ENCODE peak calls at places on chromosome 1, in seven cellular contexts. One of them, this sample, is unnamed.

GRCh38 chr1:174114788-174115448 is 44.4 kb upstream of the RABGAP1L start:
- DNase-seq in AG09309: no peak
- DNase-seq in GM06990: no peak
- DNase-seq in lower lobe of right lung: no peak
- DNase-seq in GM12865: peak
- DNase-seq in fibroblast of mammary gland: peak
- DNase-seq in IMR-90: peak
- DNase-seq in this sample: peak

GRCh38 chr1:31797216-31797615 is 18.6 kb downstream of the SPOCD1 start:
- DNase-seq in AG09309: no peak
- DNase-seq in GM06990: no peak
- DNase-seq in lower lobe of right lung: peak
- DNase-seq in GM12865: no peak
- DNase-seq in fibroblast of mammary gland: no peak
- DNase-seq in IMR-90: no peak
- DNase-seq in this sample: no peak

GRCh38 chr1:108708726-108709660 is 3.7 kb upstream of the FNDC7 start:
- DNase-seq in AG09309: no peak
- DNase-seq in GM06990: no peak
- DNase-seq in lower lobe of right lung: peak
- DNase-seq in GM12865: peak
- DNase-seq in fibroblast of mammary gland: peak
- DNase-seq in IMR-90: no peak
- DNase-seq in this sample: peak

GRCh38 chr1:151715726-151716404 is 738 bp downstream of the CELF3 start:
- DNase-seq in AG09309: no peak
- DNase-seq in GM06990: no peak
- DNase-seq in lower lobe of right lung: no peak
- DNase-seq in GM12865: peak
- DNase-seq in fibroblast of mammary gland: no peak
- DNase-seq in IMR-90: no peak
- DNase-seq in this sample: no peak

GRCh38 chr1:110118636-110119396 is 6.6 kb downstream of the UBL4B start:
- DNase-seq in AG09309: no peak
- DNase-seq in GM06990: no peak
- DNase-seq in lower lobe of right lung: no peak
- DNase-seq in GM12865: no peak
- DNase-seq in fibroblast of mammary gland: peak
- DNase-seq in IMR-90: peak
- DNase-seq in this sample: peak

GRCh38 chr1:28129150-28129549 is 40.7 kb upstream of the EYA3 start:
- DNase-seq in AG09309: no peak
- DNase-seq in GM06990: no peak
- DNase-seq in lower lobe of right lung: no peak
- DNase-seq in GM12865: no peak
- DNase-seq in fibroblast of mammary gland: peak
- DNase-seq in IMR-90: peak
- DNase-seq in this sample: peak

GRCh38 chr1:191707288-191707687 is 451.0 kb upstream of the RGS18 start:
- DNase-seq in AG09309: no peak
- DNase-seq in GM06990: no peak
- DNase-seq in lower lobe of right lung: no peak
- DNase-seq in GM12865: no peak
- DNase-seq in fibroblast of mammary gland: peak
- DNase-seq in IMR-90: peak
- DNase-seq in this sample: peak

GRCh38 chr1:65773391-65773790 is 19.3 kb upstream of the PDE4B start:
- DNase-seq in AG09309: no peak
- DNase-seq in GM06990: no peak
- DNase-seq in lower lobe of right lung: no peak
- DNase-seq in GM12865: no peak
- DNase-seq in fibroblast of mammary gland: no peak
- DNase-seq in IMR-90: peak
- DNase-seq in this sample: no peak

GRCh38 chr1:155322571-155322952 is 1.9 kb downstream of the RUSC1 start:
- DNase-seq in AG09309: no peak
- DNase-seq in GM06990: no peak
- DNase-seq in lower lobe of right lung: peak
- DNase-seq in GM12865: no peak
- DNase-seq in fibroblast of mammary gland: peak
- DNase-seq in IMR-90: peak
- DNase-seq in this sample: peak

GRCh38 chr1:55277377-55278130 is 62.4 kb upstream of the USP24 start:
- DNase-seq in AG09309: no peak
- DNase-seq in GM06990: peak
- DNase-seq in lower lobe of right lung: peak
- DNase-seq in GM12865: peak
- DNase-seq in fibroblast of mammary gland: peak
- DNase-seq in IMR-90: peak
- DNase-seq in this sample: peak

GRCh38 chr1:92910081-92910480 is 51.2 kb downstream of the DIPK1A start:
- DNase-seq in AG09309: no peak
- DNase-seq in GM06990: no peak
- DNase-seq in lower lobe of right lung: no peak
- DNase-seq in GM12865: no peak
- DNase-seq in fibroblast of mammary gland: peak
- DNase-seq in IMR-90: no peak
- DNase-seq in this sample: peak

GRCh38 chr1:91224878-91225277 is 179.8 kb downstream of the HFM1 start:
- DNase-seq in AG09309: no peak
- DNase-seq in GM06990: no peak
- DNase-seq in lower lobe of right lung: no peak
- DNase-seq in GM12865: no peak
- DNase-seq in fibroblast of mammary gland: no peak
- DNase-seq in IMR-90: no peak
- DNase-seq in this sample: no peak

GRCh38 chr1:198934901-198935301 is 296.1 kb downstream of the PTPRC start:
- DNase-seq in AG09309: no peak
- DNase-seq in GM06990: peak
- DNase-seq in lower lobe of right lung: no peak
- DNase-seq in GM12865: peak
- DNase-seq in fibroblast of mammary gland: peak
- DNase-seq in IMR-90: peak
- DNase-seq in this sample: no peak

GRCh38 chr1:86776108-86776507 is 71.7 kb downstream of the SH3GLB1 start:
- DNase-seq in AG09309: no peak
- DNase-seq in GM06990: no peak
- DNase-seq in lower lobe of right lung: no peak
- DNase-seq in GM12865: no peak
- DNase-seq in fibroblast of mammary gland: peak
- DNase-seq in IMR-90: no peak
- DNase-seq in this sample: peak

GRCh38 chr1:229058111-229058551 is 212.8 kb upstream of the RAB4A start:
- DNase-seq in AG09309: no peak
- DNase-seq in GM06990: no peak
- DNase-seq in lower lobe of right lung: peak
- DNase-seq in GM12865: no peak
- DNase-seq in fibroblast of mammary gland: no peak
- DNase-seq in IMR-90: no peak
- DNase-seq in this sample: no peak

GRCh38 chr1:212167098-212167497 is 118.1 kb upstream of the PPP2R5A start:
- DNase-seq in AG09309: peak
- DNase-seq in GM06990: no peak
- DNase-seq in lower lobe of right lung: no peak
- DNase-seq in GM12865: no peak
- DNase-seq in fibroblast of mammary gland: peak
- DNase-seq in IMR-90: peak
- DNase-seq in this sample: peak

GRCh38 chr1:224615861-224616760 is at the start of gene CNIH3:
- DNase-seq in AG09309: no peak
- DNase-seq in GM06990: no peak
- DNase-seq in lower lobe of right lung: no peak
- DNase-seq in GM12865: no peak
- DNase-seq in fibroblast of mammary gland: peak
- DNase-seq in IMR-90: peak
- DNase-seq in this sample: peak

GRCh38 chr1:47690341-47691244 is 252.7 kb downstream of the FOXD2 start:
- DNase-seq in AG09309: no peak
- DNase-seq in GM06990: no peak
- DNase-seq in lower lobe of right lung: no peak
- DNase-seq in GM12865: no peak
- DNase-seq in fibroblast of mammary gland: peak
- DNase-seq in IMR-90: no peak
- DNase-seq in this sample: no peak

GRCh38 chr1:34681481-34682451 is 73.1 kb upstream of the GJB5 start:
- DNase-seq in AG09309: peak
- DNase-seq in GM06990: no peak
- DNase-seq in lower lobe of right lung: no peak
- DNase-seq in GM12865: peak
- DNase-seq in fibroblast of mammary gland: peak
- DNase-seq in IMR-90: peak
- DNase-seq in this sample: peak

GRCh38 chr1:32741067-32741416 is 38.5 kb upstream of the SYNC start:
- DNase-seq in AG09309: no peak
- DNase-seq in GM06990: no peak
- DNase-seq in lower lobe of right lung: no peak
- DNase-seq in GM12865: no peak
- DNase-seq in fibroblast of mammary gland: no peak
- DNase-seq in IMR-90: no peak
- DNase-seq in this sample: no peak

DNA sequence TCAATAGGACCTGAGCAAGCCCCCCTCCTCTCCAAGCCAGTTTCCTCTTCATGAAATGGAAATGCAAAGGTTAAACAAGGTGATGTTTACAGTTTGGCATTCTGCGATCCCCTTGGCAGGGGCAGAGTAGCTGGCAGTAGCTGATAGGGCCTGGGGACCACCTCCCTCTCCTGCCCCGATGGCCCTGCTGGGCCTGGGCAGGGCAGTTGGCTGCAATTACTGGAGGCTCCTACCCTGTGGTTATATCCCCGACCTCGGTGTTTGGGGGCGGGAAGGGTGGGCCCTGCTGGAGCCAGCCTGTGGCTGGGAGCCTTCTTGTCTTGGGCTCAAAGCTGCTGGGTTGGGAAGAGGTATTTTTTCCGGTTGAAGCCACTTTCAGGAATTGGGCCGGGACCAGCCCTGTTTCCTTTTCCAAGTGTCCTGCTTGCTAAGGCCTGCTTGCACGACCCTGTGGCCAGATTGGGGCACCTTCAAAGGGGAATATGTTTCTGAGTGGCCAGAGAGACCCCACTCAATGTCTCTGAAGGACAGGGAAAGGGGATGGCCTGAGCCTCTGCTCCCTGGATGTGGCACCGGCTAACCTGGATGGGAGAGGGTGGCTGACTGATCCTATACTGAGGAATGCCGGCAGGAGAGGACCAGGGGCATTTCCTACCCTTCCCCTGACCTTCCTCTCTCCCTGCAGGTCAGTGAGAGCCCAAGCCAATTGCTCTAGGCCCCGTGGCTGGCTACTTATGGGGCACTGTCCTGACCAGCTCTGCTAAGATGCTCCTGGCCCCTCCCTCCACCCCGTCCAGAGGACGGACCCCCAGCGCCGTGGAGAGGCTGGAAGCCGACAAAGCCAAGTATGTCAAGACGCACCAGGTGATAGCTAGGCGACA is 1.9 kb downstream of the FAM110D start:
- DNase-seq in AG09309: no peak
- DNase-seq in GM06990: no peak
- DNase-seq in lower lobe of right lung: no peak
- DNase-seq in GM12865: no peak
- DNase-seq in fibroblast of mammary gland: no peak
- DNase-seq in IMR-90: no peak
- DNase-seq in this sample: no peak
- H3K4me3 ChIP-seq in AG09309: no peak
- H3K4me3 ChIP-seq in GM06990: no peak
- H3K4me3 ChIP-seq in lower lobe of right lung: peak
- H3K4me3 ChIP-seq in GM12865: no peak
- H3K4me3 ChIP-seq in fibroblast of mammary gland: no peak
- H3K4me3 ChIP-seq in IMR-90: peak
- H3K4me3 ChIP-seq in this sample: no peak

DNA sequence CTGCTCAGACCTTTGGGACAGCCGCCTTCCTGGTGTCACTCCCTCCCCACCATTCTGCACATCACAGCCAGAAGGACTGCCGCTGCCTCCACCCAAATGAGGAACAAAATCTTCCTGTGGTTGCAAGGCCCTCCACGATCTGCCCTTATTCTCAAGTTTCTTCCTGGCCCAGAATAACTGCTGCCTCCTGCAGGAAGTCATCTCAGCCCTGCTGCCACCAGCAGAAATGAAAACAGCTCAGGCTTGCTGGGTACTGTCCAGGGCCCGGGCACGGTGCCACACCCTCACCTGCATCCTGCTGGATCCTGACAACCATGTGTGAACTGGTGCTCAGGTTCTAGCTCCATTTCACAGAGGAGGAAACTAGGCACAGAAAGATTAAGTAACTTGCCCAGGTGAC is 2.8 kb downstream of the CLDN19 start:
- DNase-seq in AG09309: no peak
- DNase-seq in GM06990: peak
- DNase-seq in lower lobe of right lung: no peak
- DNase-seq in GM12865: peak
- DNase-seq in fibroblast of mammary gland: no peak
- DNase-seq in IMR-90: no peak
- DNase-seq in this sample: no peak
- TF ChIP-seq CTCF in AG09309: no peak
- TF ChIP-seq CTCF in GM06990: peak
- TF ChIP-seq CTCF in lower lobe of right lung: peak
- TF ChIP-seq CTCF in GM12865: no peak
- TF ChIP-seq CTCF in fibroblast of mammary gland: no peak
- TF ChIP-seq CTCF in IMR-90: no peak
- TF ChIP-seq CTCF in this sample: no peak

GRCh38 chr1:8302181-8302681 is 15.7 kb upstream of the SLC45A1 start:
- DNase-seq in AG09309: no peak
- DNase-seq in GM06990: no peak
- DNase-seq in lower lobe of right lung: no peak
- DNase-seq in GM12865: no peak
- DNase-seq in fibroblast of mammary gland: no peak
- DNase-seq in IMR-90: no peak
- DNase-seq in this sample: no peak
- H3K4me3 ChIP-seq in AG09309: no peak
- H3K4me3 ChIP-seq in GM06990: no peak
- H3K4me3 ChIP-seq in lower lobe of right lung: no peak
- H3K4me3 ChIP-seq in GM12865: no peak
- H3K4me3 ChIP-seq in fibroblast of mammary gland: no peak
- H3K4me3 ChIP-seq in IMR-90: no peak
- H3K4me3 ChIP-seq in this sample: no peak

DNA sequence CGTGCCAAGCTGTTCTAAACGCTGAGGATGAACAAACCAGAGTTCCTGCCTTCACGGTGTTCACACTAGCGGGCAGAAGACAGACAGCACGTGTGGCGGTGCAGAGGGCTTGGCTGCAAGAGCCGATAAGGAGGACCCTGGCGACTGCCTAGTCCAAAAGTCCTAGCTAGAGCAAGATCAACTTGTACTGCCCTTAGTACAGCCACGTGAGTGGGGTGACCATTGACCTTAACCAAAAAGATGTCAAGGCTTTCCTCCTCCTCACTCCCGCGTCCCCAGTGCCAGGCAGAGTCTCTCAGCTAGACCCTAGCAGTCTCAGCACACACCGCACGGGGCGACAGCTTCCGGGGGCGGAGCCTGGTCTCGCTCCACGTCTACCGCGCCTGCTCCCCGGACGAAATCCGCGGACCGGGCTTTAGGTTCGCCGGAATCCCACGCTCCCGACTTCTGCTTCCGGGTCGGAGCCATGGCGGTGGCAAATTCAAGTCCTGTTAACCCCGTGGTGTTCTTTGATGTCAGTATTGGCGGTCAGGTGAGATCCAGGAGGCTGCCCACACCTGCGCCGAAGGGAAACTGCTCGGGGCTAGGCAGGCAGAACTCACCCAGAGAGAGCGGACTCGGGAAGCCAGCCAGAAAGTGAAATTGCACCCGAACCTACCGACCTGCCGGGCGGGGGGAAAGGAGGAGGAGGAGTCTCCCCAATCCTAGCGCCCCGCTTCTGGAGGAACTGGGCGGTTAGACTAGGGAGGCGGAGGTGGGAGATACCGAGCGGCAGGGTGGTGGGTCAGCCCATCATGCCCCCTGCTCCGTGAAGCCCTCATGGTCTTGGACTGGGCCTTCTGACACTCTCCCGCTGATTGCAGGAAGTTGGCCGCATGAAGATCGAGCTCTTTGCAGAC is at the start of gene PPIH:
- DNase-seq in AG09309: peak
- DNase-seq in GM06990: peak
- DNase-seq in lower lobe of right lung: peak
- DNase-seq in GM12865: peak
- DNase-seq in fibroblast of mammary gland: peak
- DNase-seq in IMR-90: peak
- DNase-seq in this sample: peak
- TF ChIP-seq CTCF in AG09309: no peak
- TF ChIP-seq CTCF in GM06990: no peak
- TF ChIP-seq CTCF in lower lobe of right lung: peak
- TF ChIP-seq CTCF in GM12865: peak
- TF ChIP-seq CTCF in fibroblast of mammary gland: peak
- TF ChIP-seq CTCF in IMR-90: peak
- TF ChIP-seq CTCF in this sample: peak